ENCODE peak calls at places on chromosomes 16 and 17, in eight cellular contexts. G, P, E, S, V, W, I and T are unnamed samples.

GRCh38 chr17:75240394-75241142 is 20.8 kb downstream of the GGA3 start:
- DNase-seq in V (peak; percentile 77), W (no peak), E (peak; percentile 20), S (peak; percentile 69), G (peak; percentile 74), I (no peak), P (no peak), T (no peak)

GRCh38 chr16:57284952-57285263 is 436 bp upstream of the PLLP start:
- DNase-seq in G (no peak), S (no peak), E (no peak), V (no peak), I (no peak), P (no peak), W (no peak), T (no peak)

GRCh38 chr16:53511403-53512280 is 8.6 kb upstream of the AKTIP start:
- DNase-seq in I (no peak), W (no peak), G (no peak), P (no peak), S (no peak), V (no peak), E (no peak), T (no peak)

GRCh38 chr16:85695196-85696128 is 6.7 kb upstream of the GINS2 start:
- DNase-seq in I (no peak), W (no peak), S (no peak), E (no peak), P (no peak), V (no peak), G (no peak), T (no peak)

GRCh38 chr17:73360961-73361761 is 49.4 kb upstream of the CDC42EP4 start:
- DNase-seq in G (no peak), W (no peak), S (no peak), V (peak; percentile 21), P (no peak), I (no peak), E (no peak), T (no peak)

GRCh38 chr16:23252310-23252709 is 49.8 kb upstream of the SCNN1B start:
- DNase-seq in I (no peak), V (no peak), P (no peak), W (no peak), E (no peak), S (no peak), G (no peak), T (no peak)

GRCh38 chr16:73092236-73092781 is 44.4 kb upstream of the ZFHX3 start:
- DNase-seq in I (no peak), E (no peak), P (no peak), G (no peak), W (no peak), S (no peak), V (no peak), T (no peak)

GRCh38 chr16:11296706-11297491 is 15.8 kb upstream of the PRM1 start:
- DNase-seq in P (no peak), V (no peak), W (no peak), S (no peak), G (no peak), E (no peak), I (peak; percentile 85), T (peak; percentile 58)

GRCh38 chr17:62744259-62744658 is 63.9 kb downstream of the MARCHF10 start:
- DNase-seq in G (no peak), V (no peak), E (no peak), S (no peak), P (no peak), I (no peak), W (no peak), T (no peak)

GRCh38 chr17:17416400-17417360 is 60.1 kb upstream of the MED9 start:
- DNase-seq in S (peak; percentile 89), W (no peak), G (no peak), E (peak; percentile 87), P (no peak), I (peak; percentile 72), V (peak; percentile 35), T (peak; percentile 58)

GRCh38 chr16:85553436-85554113 is 59.5 kb upstream of the GSE1 start:
- DNase-seq in I (no peak), E (peak; percentile 34), V (peak; percentile 67), W (peak; percentile 76), G (peak; percentile 67), S (peak; percentile 76), P (no peak), T (peak; percentile 79)

GRCh38 chr17:32927724-32928526 is at the start of gene TMEM98:
- DNase-seq in W (peak; percentile 52), E (peak; percentile 12), V (peak; percentile 26), S (peak; percentile 73), P (no peak), I (no peak), G (peak; percentile 12), T (peak; percentile 43)

GRCh38 chr17:40825596-40825995 is 3.2 kb upstream of the KRT10 start:
- DNase-seq in I (no peak), E (peak; percentile 7), V (no peak), S (no peak), P (no peak), G (no peak), W (no peak), T (no peak)

GRCh38 chr17:81188491-81188840 is 22.4 kb upstream of the AATK start:
- DNase-seq in P (no peak), S (no peak), I (no peak), V (no peak), W (no peak), E (no peak), G (no peak), T (no peak)

GRCh38 chr16:82071421-82071820 is 36.4 kb downstream of the HSD17B2 start:
- DNase-seq in E (no peak), S (peak; percentile 13), P (no peak), I (no peak), W (no peak), G (no peak), V (no peak), T (no peak)

GRCh38 chr16:1060416-1061340 is 11.9 kb upstream of the SSTR5 start:
- DNase-seq in S (no peak), P (no peak), E (no peak), G (no peak), I (no peak), V (no peak), W (no peak), T (no peak)

GRCh38 chr16:22366889-22367288 is 7.5 kb downstream of the CDR2 start:
- DNase-seq in I (no peak), V (no peak), E (no peak), S (no peak), W (no peak), G (no peak), P (no peak), T (no peak)

GRCh38 chr17:65584604-65585521 is 23.4 kb upstream of the AXIN2 start:
- DNase-seq in S (peak; percentile 41), I (no peak), P (no peak), G (no peak), W (no peak), V (no peak), E (no peak), T (no peak)

GRCh38 chr17:57672205-57672632 is 72.9 kb downstream of the CCDC182 start:
- DNase-seq in W (peak; percentile 15), V (no peak), I (peak; percentile 21), P (no peak), S (peak; percentile 86), G (no peak), E (peak; percentile 51), T (no peak)

GRCh38 chr16:11218324-11218962 is 37.6 kb downstream of the SOCS1 start:
- DNase-seq in G (no peak), P (no peak), V (peak; percentile 23), W (no peak), I (no peak), S (no peak), E (peak; percentile 25), T (no peak)

GRCh38 chr17:37743875-37744632 is 805 bp downstream of the HNF1B start:
- DNase-seq in V (no peak), W (peak; percentile 64), I (peak; percentile 53), S (no peak), E (no peak), G (no peak), P (no peak), T (peak; percentile 58)

GRCh38 chr17:50627782-50628601 is 6.7 kb upstream of the ABCC3 start:
- DNase-seq in S (no peak), E (no peak), V (no peak), I (no peak), G (peak; percentile 37), P (no peak), W (peak; percentile 82), T (peak; percentile 42)
- H3K4me1 ChIP-seq in S (peaks cover 5% of the 10 kb centered on the region), E (peaks cover 5% of the 10 kb centered on the region), V (peaks cover 28% of the 10 kb centered on the region), I (no peaks in the 10 kb centered on the region), G (peaks cover 31% of the 10 kb centered on the region), P (no peaks in the 10 kb centered on the region), W (peaks cover 19% of the 10 kb centered on the region), T (no peaks in the 10 kb centered on the region)

DNA sequence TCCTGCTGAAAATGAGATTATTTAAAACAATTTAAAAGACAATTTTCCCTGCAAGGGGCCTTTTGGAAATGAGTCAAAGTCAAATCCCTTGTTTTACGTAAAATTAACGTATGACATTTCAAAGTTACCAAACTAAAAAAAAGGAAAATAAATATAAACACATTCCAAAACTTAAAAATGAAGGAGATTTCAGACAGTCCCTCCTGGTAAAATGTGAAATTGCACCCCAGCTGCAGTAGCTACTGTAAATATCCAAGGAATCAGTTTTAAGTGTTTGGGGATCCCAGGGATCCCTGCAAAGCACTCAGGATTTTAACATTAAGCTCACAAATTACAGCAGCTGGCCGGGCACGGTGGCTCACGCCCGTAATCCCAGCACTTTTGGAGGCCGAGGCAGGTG is 63.3 kb downstream of the NXN start:
- DNase-seq in E (no peak), S (no peak), V (no peak), G (no peak), P (no peak), I (no peak), W (no peak), T (no peak)
- H3K4me3 ChIP-seq in E (no peak overlapping the region), S (no peak overlapping the region), V (no peak overlapping the region), G (no peak overlapping the region), P (no peak overlapping the region), I (no peak overlapping the region), W (no peak overlapping the region), T (no peak overlapping the region)

GRCh38 chr17:76415786-76416185 is 31.4 kb downstream of the SPHK1 start:
- DNase-seq in S (no peak), W (no peak), V (no peak), I (no peak), P (no peak), E (no peak), G (no peak), T (no peak)
- H3K4me1 ChIP-seq in S (peaks cover 6% of the 10 kb centered on the region), W (no peaks in the 10 kb centered on the region), V (peaks cover 16% of the 10 kb centered on the region), I (no peaks in the 10 kb centered on the region), P (no peaks in the 10 kb centered on the region), E (peaks cover 11% of the 10 kb centered on the region), G (peaks cover 36% of the 10 kb centered on the region), T (peaks cover 48% of the 10 kb centered on the region)

DNA sequence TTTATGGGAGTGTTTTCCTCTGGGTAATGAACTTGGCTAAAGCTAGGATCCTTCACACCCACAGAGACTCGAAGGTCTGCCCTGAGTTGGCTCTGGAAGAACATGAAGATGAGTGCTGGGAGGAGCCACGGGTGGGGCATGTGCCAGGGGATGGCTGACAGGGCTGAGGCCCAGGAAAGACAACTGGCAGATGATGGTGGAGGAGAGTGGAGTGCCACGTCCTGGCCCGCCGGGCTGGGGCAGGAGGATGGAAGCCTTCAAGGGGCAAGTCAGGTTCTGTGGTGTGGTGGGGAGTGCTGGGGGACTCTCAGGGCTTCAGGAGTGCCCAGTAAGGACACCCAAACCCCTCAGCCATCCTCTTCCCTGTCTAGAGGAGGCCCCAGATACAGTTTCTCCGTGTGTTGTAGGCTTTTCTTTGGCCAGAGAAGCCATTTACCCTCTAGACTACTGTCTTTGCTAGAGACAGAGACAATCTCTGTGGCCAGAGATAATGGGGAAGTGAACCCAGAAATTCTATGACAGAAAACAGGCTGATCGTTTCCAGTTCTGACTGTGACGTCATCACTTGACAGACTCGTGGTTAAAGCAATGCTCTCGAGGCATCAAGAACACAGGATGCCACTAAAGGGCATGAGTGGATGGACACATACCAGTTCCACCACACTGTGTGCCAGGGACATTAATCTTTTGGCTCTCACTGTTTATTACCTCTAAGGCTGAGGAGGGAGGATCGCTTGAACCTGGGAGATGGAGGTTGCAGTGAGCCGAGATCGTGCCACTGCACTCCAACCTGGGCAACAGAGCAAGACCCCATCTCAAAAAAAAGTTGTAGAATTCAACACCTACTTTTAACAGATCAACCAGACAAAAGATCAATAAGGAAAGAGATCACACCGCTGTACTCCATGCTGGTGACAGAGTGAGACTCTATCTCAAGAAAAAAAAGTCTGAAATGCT is 18.6 kb upstream of the SLC5A10 start:
- DNase-seq in I (no peak), S (no peak), G (no peak), W (peak; percentile 45), V (no peak), E (no peak), P (no peak), T (no peak)
- H3K4me3 ChIP-seq in I (no peak overlapping the region), S (no peak overlapping the region), G (no peak overlapping the region), W (no peak overlapping the region), V (no peak overlapping the region), E (no peak overlapping the region), P (no peak overlapping the region), T (no peak overlapping the region)